ENCODE peak calls at places on chromosomes 4 and X, in nine cellular contexts. I is Peyer's patch, Y is endothelial cell of umbilical vein, H is heart left ventricle, S is HCT116, G is upper lobe of left lung, Q is breast epithelium, K is tibial nerve, T is thyroid gland. W is an unnamed sample.

GRCh38 chr4:37827802-37828321 is 1.4 kb downstream of the PGM2 start:
- DNase-seq in I (no peak), Y (peak), H (no peak), S (no peak), G (no peak), Q (no peak), K (no peak), T (no peak), W (no peak)

GRCh38 chr4:94701606-94702300 is 56.0 kb upstream of the BMPR1B start:
- DNase-seq in I (no peak), Y (no peak), H (no peak), S (no peak), G (no peak), Q (no peak), K (no peak), T (no peak), W (no peak)

GRCh38 chr4:124143632-124144031 is 568.9 kb downstream of the ANKRD50 start:
- DNase-seq in I (no peak), Y (no peak), H (no peak), S (no peak), G (no peak), Q (no peak), K (no peak), T (no peak), W (no peak)

GRCh38 chrX:54044877-54045328 is 630 bp upstream of the PHF8 start:
- DNase-seq in I (no peak), Y (no peak), H (no peak), S (no peak), G (no peak), Q (no peak), K (no peak), T (no peak), W (no peak)

GRCh38 chr4:140126261-140126660 is 27.7 kb downstream of the MAML3 start:
- DNase-seq in I (no peak), Y (peak), H (no peak), S (no peak), G (no peak), Q (no peak), K (no peak), T (no peak), W (no peak)

GRCh38 chrX:100654256-100654655 is 10.3 kb downstream of the SRPX2 start:
- DNase-seq in I (no peak), Y (peak), H (no peak), S (no peak), G (no peak), Q (no peak), K (no peak), T (no peak), W (no peak)

GRCh38 chrX:69179380-69179911 is 14.2 kb upstream of the PJA1 start:
- DNase-seq in I (no peak), Y (no peak), H (no peak), S (no peak), G (no peak), Q (no peak), K (no peak), T (peak), W (peak)

GRCh38 chr4:56655209-56655626 is 25.9 kb downstream of the HOPX start:
- DNase-seq in I (peak), Y (no peak), H (no peak), S (no peak), G (no peak), Q (no peak), K (no peak), T (peak), W (peak)

GRCh38 chr4:80213117-80213815 is 16.0 kb downstream of the PRDM8 start:
- DNase-seq in I (no peak), Y (no peak), H (no peak), S (no peak), G (no peak), Q (no peak), K (no peak), T (no peak), W (no peak)

GRCh38 chr4:142406051-142406549 is 440.0 kb downstream of the INPP4B start:
- DNase-seq in I (no peak), Y (no peak), H (no peak), S (no peak), G (no peak), Q (no peak), K (no peak), T (no peak), W (no peak)

GRCh38 chrX:25015486-25016360 is at the start of gene ARX:
- DNase-seq in I (peak), Y (peak), H (peak), S (peak), G (peak), Q (no peak), K (no peak), T (peak), W (no peak)

GRCh38 chr4:40423735-40424134 is 88.6 kb downstream of the CHRNA9 start:
- DNase-seq in I (no peak), Y (no peak), H (no peak), S (no peak), G (no peak), Q (no peak), K (no peak), T (no peak), W (no peak)

GRCh38 chr4:179867300-179867878 is 2375.8 kb upstream of the TENM3 start:
- DNase-seq in I (peak), Y (no peak), H (no peak), S (peak), G (no peak), Q (no peak), K (peak), T (peak), W (no peak)

GRCh38 chrX:100830143-100830542 is 10.0 kb downstream of the CSTF2 start:
- DNase-seq in I (no peak), Y (no peak), H (no peak), S (no peak), G (no peak), Q (no peak), K (no peak), T (no peak), W (no peak)

GRCh38 chr4:19408488-19408887 is 843.2 kb upstream of the SLIT2 start:
- DNase-seq in I (no peak), Y (no peak), H (no peak), S (no peak), G (no peak), Q (no peak), K (no peak), T (no peak), W (no peak)

GRCh38 chrX:124358796-124359386 is 12.5 kb downstream of the SH2D1A start:
- DNase-seq in I (no peak), Y (no peak), H (no peak), S (no peak), G (no peak), Q (no peak), K (no peak), T (no peak), W (no peak)

GRCh38 chrX:46715521-46715920 is 43.4 kb downstream of the SLC9A7 start:
- DNase-seq in I (no peak), Y (no peak), H (no peak), S (no peak), G (no peak), Q (no peak), K (no peak), T (no peak), W (no peak)

GRCh38 chr4:180827193-180827592 is 1416.0 kb upstream of the TENM3 start:
- DNase-seq in I (no peak), Y (no peak), H (no peak), S (no peak), G (no peak), Q (no peak), K (no peak), T (no peak), W (no peak)

GRCh38 chr4:106195435-106195950 is 120.5 kb downstream of the TBCK start:
- DNase-seq in I (no peak), Y (no peak), H (no peak), S (no peak), G (no peak), Q (no peak), K (no peak), T (no peak), W (no peak)

GRCh38 chr4:15577508-15577907 is 77.6 kb downstream of the FBXL5 start:
- DNase-seq in I (no peak), Y (no peak), H (no peak), S (no peak), G (no peak), Q (no peak), K (no peak), T (no peak), W (no peak)

GRCh38 chrX:39309721-39310152 is 508.5 kb downstream of the MID1IP1 start:
- DNase-seq in I (no peak), Y (peak), H (peak), S (no peak), G (no peak), Q (no peak), K (peak), T (peak), W (peak)

GRCh38 chr4:150867148-150867547 is 147.9 kb downstream of the LRBA start:
- DNase-seq in I (no peak), Y (peak), H (no peak), S (peak), G (no peak), Q (no peak), K (peak), T (no peak), W (no peak)

GRCh38 chrX:140764401-140764919 is 54.9 kb downstream of the LINC00632 start:
- DNase-seq in I (no peak), Y (peak), H (peak), S (no peak), G (peak), Q (no peak), K (no peak), T (peak), W (peak)

GRCh38 chrX:1529756-1530155 is 7.2 kb downstream of the P2RY8 start:
- DNase-seq in I (no peak), Y (no peak), H (no peak), S (no peak), G (no peak), Q (no peak), K (no peak), T (no peak), W (no peak)

GRCh38 chrX:9627827-9628406 is 137.7 kb downstream of the GPR143 start:
- DNase-seq in I (no peak), Y (no peak), H (no peak), S (no peak), G (no peak), Q (no peak), K (no peak), T (no peak), W (no peak)

GRCh38 chr4:181647396-181648107 is 595.6 kb upstream of the TENM3 start:
- DNase-seq in I (no peak), Y (no peak), H (no peak), S (no peak), G (no peak), Q (no peak), K (no peak), T (no peak), W (no peak)

GRCh38 chrX:69546978-69547377 is 42.9 kb downstream of the NALF2 start:
- DNase-seq in I (no peak), Y (no peak), H (no peak), S (no peak), G (no peak), Q (no peak), K (no peak), T (no peak), W (no peak)

GRCh38 chrX:48829016-48829735 is 2.9 kb downstream of the ERAS start:
- DNase-seq in I (no peak), Y (no peak), H (no peak), S (no peak), G (no peak), Q (no peak), K (no peak), T (no peak), W (no peak)

GRCh38 chr4:94413085-94413685 is 38.6 kb upstream of the PDLIM5 start:
- DNase-seq in I (no peak), Y (no peak), H (no peak), S (no peak), G (no peak), Q (no peak), K (no peak), T (no peak), W (no peak)

GRCh38 chr4:131613824-131614216 is 1535.3 kb upstream of the PCDH10 start:
- DNase-seq in I (no peak), Y (no peak), H (no peak), S (no peak), G (no peak), Q (no peak), K (no peak), T (no peak), W (no peak)

GRCh38 chr4:66956852-66957251 is 588.5 kb downstream of the CENPC start:
- DNase-seq in I (no peak), Y (no peak), H (no peak), S (no peak), G (no peak), Q (no peak), K (no peak), T (no peak), W (no peak)

GRCh38 chr4:136864580-136865185 is 667.6 kb downstream of the PCDH18 start:
- DNase-seq in I (no peak), Y (peak), H (no peak), S (peak), G (no peak), Q (no peak), K (peak), T (no peak), W (peak)

GRCh38 chr4:1321486-1321885 is 25.5 kb upstream of the UVSSA start:
- DNase-seq in I (no peak), Y (no peak), H (no peak), S (no peak), G (peak), Q (no peak), K (no peak), T (no peak), W (no peak)

GRCh38 chrX:150038977-150039599 is 100.8 kb upstream of the EOLA2 start:
- DNase-seq in I (no peak), Y (no peak), H (no peak), S (no peak), G (no peak), Q (no peak), K (no peak), T (no peak), W (no peak)

DNA sequence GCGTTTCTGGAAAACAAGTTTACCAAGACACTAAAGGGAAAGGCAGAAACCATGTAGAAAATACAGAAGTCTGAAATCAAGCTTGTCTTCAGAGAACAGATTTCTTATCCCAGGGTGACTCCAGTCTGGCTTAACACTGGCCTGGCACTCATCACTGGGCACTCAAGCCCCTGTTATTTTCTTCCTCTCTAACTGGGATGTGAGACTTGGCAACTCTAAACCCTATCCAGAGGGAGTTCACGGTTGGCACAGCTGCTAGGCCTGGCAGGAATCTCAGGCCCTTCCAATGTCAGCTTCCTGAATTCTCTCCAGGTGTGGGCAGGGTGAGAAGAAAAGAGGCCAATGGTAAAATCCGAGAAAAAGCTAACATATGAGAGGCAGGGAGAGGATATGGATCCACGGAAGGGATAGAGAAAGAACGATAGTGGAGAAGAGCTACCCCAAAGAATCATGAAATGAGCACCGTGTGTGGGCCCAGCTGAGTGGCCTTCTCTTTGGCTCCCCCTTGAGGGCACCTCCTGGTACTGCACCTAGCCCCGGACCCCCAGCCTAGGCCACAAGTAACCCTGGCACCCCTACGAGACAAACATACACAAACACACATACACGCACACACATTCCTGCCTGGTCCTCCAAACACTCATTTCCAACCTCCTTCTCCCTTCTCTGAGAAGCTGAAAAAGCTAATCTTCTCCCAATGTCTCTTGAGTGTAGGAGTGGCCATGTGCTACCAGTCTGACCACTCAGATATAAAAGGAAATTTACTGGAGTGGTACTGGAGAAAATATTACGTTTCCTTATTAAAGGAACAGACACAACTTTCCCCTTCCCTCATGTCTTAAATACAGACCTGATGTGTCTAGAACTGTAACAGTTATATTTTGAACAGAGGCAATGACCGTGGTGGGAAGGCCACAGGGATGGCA is 16.6 kb upstream of the PTCHD1 start:
- DNase-seq in I (no peak), Y (peak), H (no peak), S (no peak), G (no peak), Q (no peak), K (no peak), T (peak), W (no peak)
- TF ChIP-seq CTCF in I (peak), Y (peak), H (peak), S (peak), G (peak), Q (peak), K (peak), T (peak), W (no peak)

GRCh38 chr4:88335092-88335665 is 43.5 kb upstream of the HERC6 start:
- DNase-seq in I (no peak), Y (no peak), H (no peak), S (no peak), G (no peak), Q (no peak), K (no peak), T (no peak), W (peak)
- H3K27ac ChIP-seq in I (no peak), Y (no peak), H (no peak), S (no peak), G (no peak), Q (no peak), K (no peak), T (no peak), W (peak)

DNA sequence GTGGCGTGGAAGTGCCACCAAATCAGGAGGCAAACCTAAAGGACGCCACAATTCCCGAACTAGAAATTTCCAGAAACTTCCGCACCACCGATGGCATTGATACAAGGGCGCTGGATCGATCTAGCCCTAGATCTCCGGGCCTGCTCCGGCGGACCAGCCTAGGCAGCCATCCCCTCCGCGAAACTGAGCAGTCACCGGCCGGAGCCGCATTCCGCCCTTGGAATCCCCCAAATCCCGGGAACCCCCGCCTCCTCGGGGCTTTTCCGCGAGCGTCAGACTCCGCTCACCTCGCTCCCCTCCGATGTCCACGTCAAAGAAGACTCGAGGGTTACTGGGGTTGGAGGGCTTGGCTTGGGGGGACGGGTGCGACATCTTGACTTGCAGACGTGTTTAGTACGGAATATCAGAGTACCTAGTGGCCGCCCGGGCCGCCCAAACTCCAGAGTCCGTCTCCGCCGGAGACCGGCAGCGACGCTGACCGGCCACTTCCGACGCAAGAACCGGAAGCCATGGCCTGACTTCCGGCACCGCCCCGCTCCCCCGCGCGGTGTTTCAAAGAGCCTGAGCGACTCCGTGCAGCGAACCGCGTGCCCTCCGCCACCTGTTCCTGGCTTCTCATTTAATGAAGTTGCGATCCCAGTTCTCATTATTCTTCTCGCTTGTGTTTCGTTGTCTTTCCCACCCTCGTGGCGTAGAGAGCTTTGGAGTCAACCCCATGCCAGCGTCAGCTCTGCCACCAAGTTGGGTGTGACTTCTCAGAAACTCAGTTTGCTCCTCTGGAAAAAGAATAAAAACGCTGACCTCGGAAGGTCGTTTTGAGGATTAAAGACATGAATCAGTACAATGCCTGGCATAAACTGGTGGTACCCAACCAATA is at the start of gene PPID:
- DNase-seq in I (peak), Y (peak), H (peak), S (peak), G (peak), Q (peak), K (peak), T (peak), W (peak)
- TF ChIP-seq POLR2A in I (peak), Y (peak), H (peak), S (peak), G (peak), Q (peak), K (peak), T (peak), W (peak)

GRCh38 chr4:7332216-7333023 is 102.3 kb downstream of the PSAPL1 start:
- DNase-seq in I (peak), Y (no peak), H (peak), S (no peak), G (no peak), Q (peak), K (peak), T (peak), W (peak)

GRCh38 chr4:7333024-7333780 is 101.5 kb downstream of the PSAPL1 start:
- DNase-seq in I (peak), Y (no peak), H (no peak), S (no peak), G (no peak), Q (no peak), K (no peak), T (no peak), W (no peak)

GRCh38 chr4:7335363-7336066 is 99.2 kb downstream of the PSAPL1 start:
- DNase-seq in I (peak), Y (peak), H (peak), S (peak), G (peak), Q (peak), K (peak), T (peak), W (peak)

GRCh38 chr4:7334521-7335275 is 100.0 kb downstream of the PSAPL1 start:
- DNase-seq in I (peak), Y (no peak), H (no peak), S (no peak), G (no peak), Q (no peak), K (no peak), T (no peak), W (no peak)

DNA sequence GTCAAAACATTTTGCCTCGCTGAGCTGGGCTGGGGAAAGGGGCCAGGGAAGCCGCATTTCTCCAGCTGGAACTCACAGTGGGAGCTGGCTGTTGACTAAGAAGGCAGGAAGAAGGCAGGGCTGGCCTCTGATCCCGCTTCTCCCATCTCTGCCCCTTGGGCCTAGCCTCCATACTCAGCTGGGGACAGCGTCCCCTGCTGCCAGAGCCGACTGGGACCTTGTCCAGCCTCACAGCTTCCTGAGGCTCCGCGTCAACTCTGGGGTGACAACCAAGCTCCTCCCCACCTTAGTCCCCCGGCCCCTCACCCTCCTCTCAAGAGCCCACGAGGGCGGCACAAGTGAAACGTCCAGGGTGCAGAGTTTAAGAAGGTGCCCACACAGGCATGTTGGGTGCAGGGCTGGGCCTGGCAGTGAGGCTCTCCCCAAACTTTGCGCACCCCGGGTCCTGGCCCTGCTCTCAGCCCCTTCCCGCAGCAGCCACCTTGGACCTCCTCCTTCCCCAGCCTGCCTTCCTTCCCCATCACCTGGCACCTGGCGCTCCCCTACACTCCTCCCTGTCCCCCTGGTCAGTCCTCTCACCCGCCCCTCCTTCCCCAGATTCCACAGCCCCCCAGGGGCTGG is 100.8 kb downstream of the PSAPL1 start:
- DNase-seq in I (peak), Y (no peak), H (no peak), S (no peak), G (no peak), Q (no peak), K (no peak), T (no peak), W (no peak)
- TF ChIP-seq CTCF in I (no peak), Y (no peak), H (no peak), S (no peak), G (no peak), Q (no peak), K (no peak), T (no peak), W (no peak)